ENCODE peak calls at places on chromosomes 5 and 9, in four cellular contexts. U is Right ventricle myocardium inferior; P is H4; X is stimulated activated CD4-positive, alpha-beta T cell treated with anti-CD3 and anti-CD28 coated beads, Interleukin-12 subunit alpha, Interleukin-12 subunit beta, amount 100 ng/mL, for 4 hours. T is an unnamed sample.

GRCh38 chr5:61600945-61601491 is 269.0 kb downstream of the ZSWIM6 start:
- DNase-seq in U (no peak), P (no peak), X (no peak), T (no peak)

GRCh38 chr9:16705121-16705604 is 165.3 kb downstream of the BNC2 start:
- DNase-seq in X (no peak), U (peak), P (peak), T (peak)

GRCh38 chr9:128621730-128622455 is 34.8 kb downstream of the DYNC2I2 start:
- DNase-seq in U (no peak), X (no peak), P (no peak), T (no peak)

GRCh38 chr9:127506814-127507750 is 55.8 kb downstream of the LRSAM1 start:
- DNase-seq in U (peak), P (no peak), X (no peak), T (peak)

GRCh38 chr9:126773004-126773607 is 31.7 kb upstream of the ZBTB43 start:
- DNase-seq in X (no peak), U (no peak), P (no peak), T (no peak)

GRCh38 chr9:110942522-110942921 is 95.7 kb downstream of the LPAR1 start:
- DNase-seq in X (no peak), P (no peak), U (no peak), T (peak)

GRCh38 chr9:93600504-93600903 is 24.1 kb downstream of the PHF2 start:
- DNase-seq in X (no peak), P (no peak), U (no peak), T (peak)

GRCh38 chr9:110351009-110351467 is 13.4 kb upstream of the TXNDC8 start:
- DNase-seq in X (no peak), U (no peak), P (peak), T (no peak)

GRCh38 chr5:9197881-9198260 is 348.0 kb downstream of the SEMA5A start:
- DNase-seq in P (no peak), U (no peak), X (no peak), T (no peak)

GRCh38 chr9:124040186-124040920 is 28.8 kb downstream of the LHX2 start:
- DNase-seq in P (no peak), U (no peak), X (no peak), T (no peak)

GRCh38 chr9:101047848-101048402 is 19.4 kb downstream of the PLPPR1 start:
- DNase-seq in P (no peak), X (no peak), U (no peak), T (no peak)

GRCh38 chr5:74257645-74258328 is 382.7 kb downstream of the ENC1 start:
- DNase-seq in U (peak), P (peak), X (no peak), T (peak)

GRCh38 chr5:76930083-76930482 is 22.8 kb upstream of the CRHBP start:
- DNase-seq in U (no peak), X (no peak), P (no peak), T (no peak)

GRCh38 chr5:88734191-88734640 is 148.8 kb downstream of the MEF2C start:
- DNase-seq in U (no peak), X (no peak), P (no peak), T (no peak)